ENCODE peak calls at places on chromosomes 16 and 17, in five cellular contexts. One of them, this sample, is unnamed.

GRCh38 chr17:55668581-55668980 is 54.1 kb downstream of the TMEM100 start:
- DNase-seq in IMR-90: no peak
- DNase-seq in GM13976: no peak
- DNase-seq in ovary: no peak
- DNase-seq in esophagus squamous epithelium: no peak
- DNase-seq in this sample: no peak

GRCh38 chr17:73201215-73202069 is 8.6 kb downstream of the COG1 start:
- DNase-seq in IMR-90: no peak
- DNase-seq in GM13976: no peak
- DNase-seq in ovary: peak
- DNase-seq in esophagus squamous epithelium: no peak
- DNase-seq in this sample: no peak

GRCh38 chr17:4815043-4815675 is 8.2 kb downstream of the PLD2 start:
- DNase-seq in IMR-90: no peak
- DNase-seq in GM13976: no peak
- DNase-seq in ovary: no peak
- DNase-seq in esophagus squamous epithelium: no peak
- DNase-seq in this sample: no peak

GRCh38 chr17:20116683-20117309 is 107.6 kb downstream of the SPECC1 start:
- DNase-seq in IMR-90: peak
- DNase-seq in GM13976: peak
- DNase-seq in ovary: peak
- DNase-seq in esophagus squamous epithelium: no peak
- DNase-seq in this sample: no peak

GRCh38 chr16:1964506-1965471 is at the start of gene RPS2:
- DNase-seq in IMR-90: peak
- DNase-seq in GM13976: peak
- DNase-seq in ovary: peak
- DNase-seq in esophagus squamous epithelium: peak
- DNase-seq in this sample: peak

GRCh38 chr17:9755083-9755482 is 36.3 kb downstream of the DHRS7C start:
- DNase-seq in IMR-90: no peak
- DNase-seq in GM13976: no peak
- DNase-seq in ovary: no peak
- DNase-seq in esophagus squamous epithelium: no peak
- DNase-seq in this sample: no peak

GRCh38 chr16:19837984-19838707 is 46.5 kb downstream of the GPRC5B start:
- DNase-seq in IMR-90: no peak
- DNase-seq in GM13976: no peak
- DNase-seq in ovary: no peak
- DNase-seq in esophagus squamous epithelium: no peak
- DNase-seq in this sample: no peak

GRCh38 chr16:49061315-49061714 is 220.3 kb downstream of the CBLN1 start:
- DNase-seq in IMR-90: no peak
- DNase-seq in GM13976: no peak
- DNase-seq in ovary: no peak
- DNase-seq in esophagus squamous epithelium: no peak
- DNase-seq in this sample: no peak

GRCh38 chr16:71537643-71538042 is 11.4 kb downstream of the CHST4 start:
- DNase-seq in IMR-90: peak
- DNase-seq in GM13976: peak
- DNase-seq in ovary: no peak
- DNase-seq in esophagus squamous epithelium: no peak
- DNase-seq in this sample: peak

GRCh38 chr17:51630101-51630671 is 369.8 kb downstream of the UTP18 start:
- DNase-seq in IMR-90: no peak
- DNase-seq in GM13976: no peak
- DNase-seq in ovary: no peak
- DNase-seq in esophagus squamous epithelium: no peak
- DNase-seq in this sample: no peak

DNA sequence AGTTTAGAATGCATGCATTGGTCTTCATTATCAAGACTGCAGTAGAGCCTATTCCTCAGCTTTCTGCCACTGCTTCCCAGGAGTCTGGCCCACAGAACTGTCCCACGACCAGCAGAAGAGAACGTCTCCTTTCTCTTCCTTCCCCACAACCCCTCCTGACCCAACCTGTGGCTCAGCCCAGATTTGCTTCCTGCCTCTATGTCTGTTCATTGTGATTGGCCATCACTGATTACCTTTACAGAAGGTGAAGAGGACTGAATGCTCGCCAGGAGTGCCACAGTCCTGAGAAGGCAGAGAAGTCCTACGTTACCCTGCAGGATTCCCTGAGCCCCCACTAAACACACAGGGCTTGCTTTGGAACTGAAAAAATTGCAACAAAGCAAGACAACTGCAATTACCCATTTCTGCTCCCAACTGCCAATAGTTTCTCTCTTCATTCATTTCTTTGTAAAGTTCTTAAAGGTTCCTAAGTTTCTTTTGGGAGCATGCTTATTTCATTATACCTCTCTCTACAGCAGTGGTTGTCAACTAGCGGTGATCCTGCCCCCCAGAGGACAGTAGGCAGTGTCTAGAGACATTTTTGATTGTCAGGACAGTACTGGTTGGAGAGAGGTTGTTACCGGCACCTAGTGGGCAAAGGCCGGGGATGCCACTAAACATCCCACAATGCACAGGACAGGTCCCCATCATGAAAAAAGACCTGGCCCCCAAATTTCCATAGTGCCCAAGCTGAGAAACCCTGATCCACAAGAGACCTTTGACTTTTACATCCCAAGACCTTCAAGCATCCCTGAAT is 4.5 kb upstream of the NAT9 start:
- DNase-seq in IMR-90: no peak
- DNase-seq in GM13976: no peak
- DNase-seq in ovary: no peak
- DNase-seq in esophagus squamous epithelium: no peak
- DNase-seq in this sample: no peak
- TF ChIP-seq CTCF in IMR-90: peak
- TF ChIP-seq CTCF in GM13976: no peak
- TF ChIP-seq CTCF in ovary: no peak
- TF ChIP-seq CTCF in esophagus squamous epithelium: no peak
- TF ChIP-seq CTCF in this sample: peak

GRCh38 chr17:45782889-45783592 is 1.1 kb upstream of the CRHR1 start:
- DNase-seq in IMR-90: no peak
- DNase-seq in GM13976: peak
- DNase-seq in ovary: no peak
- DNase-seq in esophagus squamous epithelium: no peak
- DNase-seq in this sample: no peak
- TF ChIP-seq CTCF in IMR-90: peak
- TF ChIP-seq CTCF in GM13976: no peak
- TF ChIP-seq CTCF in ovary: no peak
- TF ChIP-seq CTCF in esophagus squamous epithelium: no peak
- TF ChIP-seq CTCF in this sample: peak

GRCh38 chr16:73390491-73390890 is 342.6 kb upstream of the ZFHX3 start:
- DNase-seq in IMR-90: no peak
- DNase-seq in GM13976: no peak
- DNase-seq in ovary: no peak
- DNase-seq in esophagus squamous epithelium: no peak
- DNase-seq in this sample: no peak
- TF ChIP-seq CTCF in IMR-90: no peak
- TF ChIP-seq CTCF in GM13976: no peak
- TF ChIP-seq CTCF in ovary: no peak
- TF ChIP-seq CTCF in esophagus squamous epithelium: no peak
- TF ChIP-seq CTCF in this sample: no peak

GRCh38 chr17:60679287-60679686 is 1.6 kb downstream of the BCAS3 start:
- DNase-seq in IMR-90: no peak
- DNase-seq in GM13976: no peak
- DNase-seq in ovary: no peak
- DNase-seq in esophagus squamous epithelium: no peak
- DNase-seq in this sample: no peak

GRCh38 chr17:60677308-60678117 is at the start of gene BCAS3:
- DNase-seq in IMR-90: peak
- DNase-seq in GM13976: peak
- DNase-seq in ovary: peak
- DNase-seq in esophagus squamous epithelium: peak
- DNase-seq in this sample: peak

GRCh38 chr17:60675997-60676396 is 1.7 kb upstream of the BCAS3 start:
- DNase-seq in IMR-90: no peak
- DNase-seq in GM13976: no peak
- DNase-seq in ovary: no peak
- DNase-seq in esophagus squamous epithelium: no peak
- DNase-seq in this sample: no peak

GRCh38 chr17:60676758-60677307 is 818 bp upstream of the BCAS3 start:
- DNase-seq in IMR-90: no peak
- DNase-seq in GM13976: no peak
- DNase-seq in ovary: no peak
- DNase-seq in esophagus squamous epithelium: no peak
- DNase-seq in this sample: no peak

DNA sequence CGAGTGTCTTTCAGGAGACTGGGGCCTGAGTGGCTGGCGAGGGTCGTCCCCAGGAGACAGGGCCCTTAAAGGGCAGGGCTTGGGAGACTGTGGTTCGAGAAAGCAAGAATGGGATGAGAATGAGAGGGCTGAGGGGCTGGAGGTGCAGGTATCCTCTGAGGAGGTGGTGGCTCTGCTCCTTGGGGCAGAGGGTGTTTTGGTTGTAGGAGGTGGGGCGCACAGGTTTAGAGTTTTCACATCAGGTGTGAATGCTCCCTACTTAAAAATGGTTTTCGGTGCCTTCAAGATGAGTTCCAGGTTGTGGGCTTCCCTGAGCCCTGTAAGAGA is 430 bp downstream of the BCAS3 start:
- DNase-seq in IMR-90: no peak
- DNase-seq in GM13976: no peak
- DNase-seq in ovary: no peak
- DNase-seq in esophagus squamous epithelium: no peak
- DNase-seq in this sample: no peak
- TF ChIP-seq CTCF in IMR-90: no peak
- TF ChIP-seq CTCF in GM13976: no peak
- TF ChIP-seq CTCF in ovary: no peak
- TF ChIP-seq CTCF in esophagus squamous epithelium: no peak
- TF ChIP-seq CTCF in this sample: no peak

GRCh38 chr17:1644493-1645206 is 882 bp downstream of the SCARF1 start:
- DNase-seq in IMR-90: peak
- DNase-seq in GM13976: peak
- DNase-seq in ovary: no peak
- DNase-seq in esophagus squamous epithelium: no peak
- DNase-seq in this sample: peak
- TF ChIP-seq CTCF in IMR-90: no peak
- TF ChIP-seq CTCF in GM13976: no peak
- TF ChIP-seq CTCF in ovary: no peak
- TF ChIP-seq CTCF in esophagus squamous epithelium: no peak
- TF ChIP-seq CTCF in this sample: no peak

GRCh38 chr16:30359871-30360170 is 4.7 kb upstream of the CD2BP2 start:
- DNase-seq in IMR-90: no peak
- DNase-seq in GM13976: no peak
- DNase-seq in ovary: no peak
- DNase-seq in esophagus squamous epithelium: no peak
- DNase-seq in this sample: no peak

GRCh38 chr16:30358990-30359870 is 4.1 kb upstream of the CD2BP2 start:
- DNase-seq in IMR-90: no peak
- DNase-seq in GM13976: no peak
- DNase-seq in ovary: peak
- DNase-seq in esophagus squamous epithelium: no peak
- DNase-seq in this sample: no peak

GRCh38 chr16:30358577-30358936 is 3.4 kb upstream of the CD2BP2 start:
- DNase-seq in IMR-90: no peak
- DNase-seq in GM13976: no peak
- DNase-seq in ovary: no peak
- DNase-seq in esophagus squamous epithelium: no peak
- DNase-seq in this sample: no peak

GRCh38 chr16:30357715-30358576 is 2.8 kb upstream of the CD2BP2 start:
- DNase-seq in IMR-90: no peak
- DNase-seq in GM13976: no peak
- DNase-seq in ovary: no peak
- DNase-seq in esophagus squamous epithelium: no peak
- DNase-seq in this sample: no peak

GRCh38 chr16:30361180-30361579 is 6.1 kb upstream of the CD2BP2 start:
- DNase-seq in IMR-90: no peak
- DNase-seq in GM13976: no peak
- DNase-seq in ovary: no peak
- DNase-seq in esophagus squamous epithelium: no peak
- DNase-seq in this sample: no peak
- TF ChIP-seq CTCF in IMR-90: no peak
- TF ChIP-seq CTCF in GM13976: no peak
- TF ChIP-seq CTCF in ovary: no peak
- TF ChIP-seq CTCF in esophagus squamous epithelium: no peak
- TF ChIP-seq CTCF in this sample: no peak